ENCODE peak calls at places on chromosomes 5 and 9, in ten cellular contexts. U is tibial nerve; F is LoVo; C is stomach; B is COR-L47; D is stimulated activated CD8-positive, alpha-beta memory T cell treated with anti-CD3 and anti-CD28 coated beads, Interleukin-15, amount 100 ng/mL, for 24 hours; R is heart left ventricle; T is iPS-NIHi11; M is NCI-H1105 treated with DMSO at 0.1 percent for 48 hours; S is neural crest cell. E is an unnamed sample.

GRCh38 chr5:50593681-50594080 is 72.8 kb upstream of the PARP8 start:
- DNase-seq in U (no peak), F (no peak), C (no peak), B (no peak), D (no peak), R (no peak), T (no peak), M (no peak), S (no peak), E (no peak)

GRCh38 chr9:25861416-25861815 is 183.2 kb upstream of the TUSC1 start:
- DNase-seq in U (no peak), F (no peak), C (no peak), B (no peak), D (no peak), R (no peak), T (no peak), M (no peak), S (no peak), E (no peak)

GRCh38 chr9:92650296-92650695 is 19.6 kb downstream of the IPPK start:
- DNase-seq in U (no peak), F (no peak), C (no peak), B (no peak), D (no peak), R (no peak), T (no peak), M (no peak), S (no peak), E (no peak)

GRCh38 chr5:71974165-71974564 is 133.1 kb upstream of the MAP1B start:
- DNase-seq in U (no peak), F (no peak), C (no peak), B (no peak), D (no peak), R (no peak), T (no peak), M (no peak), S (no peak), E (no peak)

GRCh38 chr9:123569343-123569694 is 213.3 kb downstream of the CRB2 start:
- DNase-seq in U (no peak), F (peak), C (no peak), B (no peak), D (no peak), R (no peak), T (no peak), M (no peak), S (no peak), E (no peak)

GRCh38 chr5:68134033-68134668 is 81.4 kb upstream of the PIK3R1 start:
- DNase-seq in U (no peak), F (no peak), C (no peak), B (no peak), D (no peak), R (no peak), T (no peak), M (no peak), S (no peak), E (no peak)

GRCh38 chr9:126671381-126671831 is 57.7 kb downstream of the LMX1B start:
- DNase-seq in U (no peak), F (no peak), C (no peak), B (no peak), D (no peak), R (no peak), T (no peak), M (peak), S (no peak), E (no peak)

GRCh38 chr9:124501771-124502320 is 5.4 kb downstream of the NR5A1 start:
- DNase-seq in U (no peak), F (no peak), C (no peak), B (no peak), D (no peak), R (no peak), T (no peak), M (no peak), S (no peak), E (no peak)

GRCh38 chr9:118522093-118523028 is 818.2 kb downstream of the TLR4 start:
- DNase-seq in U (no peak), F (peak), C (no peak), B (peak), D (no peak), R (peak), T (peak), M (peak), S (peak), E (no peak)

GRCh38 chr5:96734871-96735325 is 72.7 kb downstream of the CAST start:
- DNase-seq in U (no peak), F (no peak), C (no peak), B (no peak), D (no peak), R (no peak), T (no peak), M (no peak), S (no peak), E (no peak)

GRCh38 chr5:67182406-67182805 is 14.2 kb downstream of the CD180 start:
- DNase-seq in U (no peak), F (no peak), C (no peak), B (no peak), D (no peak), R (peak), T (peak), M (no peak), S (no peak), E (no peak)

GRCh38 chr9:121499427-121500164 is at the start of gene GGTA1:
- DNase-seq in U (peak), F (peak), C (peak), B (peak), D (no peak), R (peak), T (peak), M (peak), S (peak), E (peak)

E was measured in memory B cell.